ENCODE peak calls at places on chromosomes 16 and 17, in four cellular contexts. R, X, I and P are unnamed samples.

GRCh38 chr17:71902931-71903506 is 217.8 kb upstream of the SOX9 start:
- DNase-seq in R (no peak), X (no peak), I (no peak), P (no peak)

GRCh38 chr17:69539274-69539673 is 124.8 kb downstream of the MAP2K6 start:
- DNase-seq in R (no peak), X (no peak), I (no peak), P (no peak)

GRCh38 chr17:47785538-47786123 is 36.0 kb downstream of the OSBPL7 start:
- DNase-seq in R (no peak), X (no peak), I (no peak), P (no peak)

GRCh38 chr17:44752953-44753861 is 5.6 kb upstream of the ADAM11 start:
- DNase-seq in R (no peak), X (no peak), I (no peak), P (no peak)

GRCh38 chr16:56120447-56121155 is 70.7 kb upstream of the GNAO1 start:
- DNase-seq in R (no peak), X (no peak), I (no peak), P (no peak)

GRCh38 chr16:85686912-85687591 is 1.7 kb downstream of the GINS2 start:
- DNase-seq in R (no peak), X (no peak), I (peak), P (peak)

GRCh38 chr16:1561266-1561665 is 27.8 kb downstream of the TMEM204 start:
- DNase-seq in R (no peak), X (no peak), I (no peak), P (no peak)

GRCh38 chr17:36858119-36859002 is 78.9 kb upstream of the LHX1 start:
- DNase-seq in R (no peak), X (no peak), I (no peak), P (no peak)

GRCh38 chr17:1271020-1271423 is 778 bp downstream of the BHLHA9 start:
- DNase-seq in R (no peak), X (no peak), I (no peak), P (no peak)

GRCh38 chr17:19410101-19410500 is 931 bp upstream of the RNF112 start:
- DNase-seq in R (no peak), X (no peak), I (no peak), P (no peak)

GRCh38 chr17:4182043-4182442 is 39.0 kb downstream of the CYB5D2 start:
- DNase-seq in R (no peak), X (no peak), I (peak), P (no peak)

GRCh38 chr16:13289515-13289914 is 388.1 kb downstream of the SHISA9 start:
- DNase-seq in R (no peak), X (no peak), I (no peak), P (no peak)

GRCh38 chr17:71791311-71791710 is 329.5 kb upstream of the SOX9 start:
- DNase-seq in R (no peak), X (no peak), I (no peak), P (no peak)

GRCh38 chr17:82350182-82351030 is 8.6 kb upstream of the TEX19 start:
- DNase-seq in R (no peak), X (peak), I (peak), P (no peak)

GRCh38 chr17:56815711-56816110 is 18.0 kb downstream of the C17orf67 start:
- DNase-seq in R (no peak), X (no peak), I (no peak), P (no peak)

GRCh38 chr17:21540502-21540901 is 151.8 kb upstream of the KCNJ18 start:
- DNase-seq in R (no peak), X (no peak), I (no peak), P (no peak)

GRCh38 chr16:4136229-4136813 is 20.1 kb upstream of the ADCY9 start:
- DNase-seq in R (no peak), X (no peak), I (no peak), P (no peak)

GRCh38 chr16:57623251-57624043 is 5.0 kb upstream of the ADGRG1 start:
- DNase-seq in R (no peak), X (no peak), I (no peak), P (no peak)

GRCh38 chr17:17750881-17751280 is 69.6 kb downstream of the RAI1 start:
- DNase-seq in R (peak), X (no peak), I (peak), P (peak)

GRCh38 chr17:79838541-79839274 is 532 bp downstream of the CBX4 start:
- DNase-seq in R (peak), X (peak), I (peak), P (peak)

GRCh38 chr16:77570574-77570973 is 135.7 kb upstream of the ADAMTS18 start:
- DNase-seq in R (no peak), X (no peak), I (no peak), P (no peak)

GRCh38 chr17:62309381-62309780 is 71.0 kb upstream of the EFCAB3 start:
- DNase-seq in R (no peak), X (no peak), I (no peak), P (no peak)

GRCh38 chr17:74756891-74757290 is 8.5 kb downstream of the NHERF1 start:
- DNase-seq in R (no peak), X (no peak), I (no peak), P (no peak)

GRCh38 chr17:78329263-78330059 is 30.4 kb downstream of the SOCS3 start:
- DNase-seq in R (no peak), X (no peak), I (peak), P (peak)

GRCh38 chr16:22373662-22374310 is 633 bp downstream of the CDR2 start:
- DNase-seq in R (peak), X (peak), I (peak), P (peak)

GRCh38 chr16:2598723-2599122 is 60.9 kb downstream of the PDPK1 start:
- DNase-seq in R (no peak), X (no peak), I (no peak), P (no peak)

GRCh38 chr16:67183-67791 is 5.1 kb downstream of the RHBDF1 start:
- DNase-seq in R (no peak), X (no peak), I (no peak), P (no peak)

GRCh38 chr17:42387663-42388380 is 420 bp downstream of the STAT3 start:
- DNase-seq in R (peak), X (peak), I (peak), P (no peak)

GRCh38 chr17:41787021-41787418 is 509 bp upstream of the JUP start:
- DNase-seq in R (no peak), X (no peak), I (no peak), P (no peak)

GRCh38 chr17:8791910-8792270 is 7.3 kb downstream of the MFSD6L start:
- DNase-seq in R (no peak), X (no peak), I (no peak), P (peak)

GRCh38 chr16:84360170-84360569 is 8.2 kb upstream of the ATP2C2 start:
- DNase-seq in R (no peak), X (no peak), I (no peak), P (peak)

GRCh38 chr17:7716299-7716886 is 1.2 kb upstream of the DNAH2 start:
- DNase-seq in R (no peak), X (no peak), I (no peak), P (no peak)

GRCh38 chr17:4932756-4933155 is 679 bp downstream of the GP1BA start:
- DNase-seq in R (no peak), X (no peak), I (no peak), P (no peak)

GRCh38 chr17:33291248-33292183 is 1.6 kb downstream of the ASIC2 start:
- DNase-seq in R (no peak), X (no peak), I (no peak), P (no peak)